ENCODE peak calls at places on chromosome 15, in five cellular contexts. One of them, this sample, is unnamed.
A peak's percentile ranks its signal among the peaks of the same experiment; 100 is the strongest.

GRCh38 chr15:95127356-95127755 is 896.0 kb downstream of the MCTP2 start:
- DNase-seq in cardiac muscle cell: no peak
- DNase-seq in H1: no peak
- DNase-seq in BE2C: no peak
- DNase-seq in left ventricle myocardium inferior: no peak
- DNase-seq in this sample: no peak

GRCh38 chr15:82137261-82137660 is 91.4 kb upstream of the MEX3B start:
- DNase-seq in cardiac muscle cell: no peak
- DNase-seq in H1: no peak
- DNase-seq in BE2C: no peak
- DNase-seq in left ventricle myocardium inferior: no peak
- DNase-seq in this sample: no peak

GRCh38 chr15:23647421-23648375 is at the start of gene MAGEL2:
- DNase-seq in cardiac muscle cell: peak; percentile 66
- DNase-seq in H1: peak; percentile 56
- DNase-seq in BE2C: no peak
- DNase-seq in left ventricle myocardium inferior: no peak
- DNase-seq in this sample: no peak

GRCh38 chr15:65101418-65101890 is 13.5 kb downstream of the UBAP1L start:
- DNase-seq in cardiac muscle cell: peak; percentile 89
- DNase-seq in H1: peak; percentile 96
- DNase-seq in BE2C: peak; percentile 87
- DNase-seq in left ventricle myocardium inferior: peak; percentile 58
- DNase-seq in this sample: peak; percentile 69

GRCh38 chr15:39691229-39691628 is 91.4 kb downstream of the FSIP1 start:
- DNase-seq in cardiac muscle cell: peak; percentile 44
- DNase-seq in H1: no peak
- DNase-seq in BE2C: no peak
- DNase-seq in left ventricle myocardium inferior: no peak
- DNase-seq in this sample: no peak

GRCh38 chr15:83053151-83053550 is 13.9 kb downstream of the BTBD1 start:
- DNase-seq in cardiac muscle cell: no peak
- DNase-seq in H1: no peak
- DNase-seq in BE2C: no peak
- DNase-seq in left ventricle myocardium inferior: no peak
- DNase-seq in this sample: peak; percentile 85

GRCh38 chr15:49986326-49986725 is 132.7 kb downstream of the ATP8B4 start:
- DNase-seq in cardiac muscle cell: no peak
- DNase-seq in H1: no peak
- DNase-seq in BE2C: no peak
- DNase-seq in left ventricle myocardium inferior: no peak
- DNase-seq in this sample: no peak

GRCh38 chr15:61921093-61921492 is 139.2 kb downstream of the VPS13C start:
- DNase-seq in cardiac muscle cell: no peak
- DNase-seq in H1: no peak
- DNase-seq in BE2C: no peak
- DNase-seq in left ventricle myocardium inferior: no peak
- DNase-seq in this sample: peak; percentile 53

GRCh38 chr15:43243246-43243645 is 22.4 kb upstream of the EPB42 start:
- DNase-seq in cardiac muscle cell: no peak
- DNase-seq in H1: no peak
- DNase-seq in BE2C: no peak
- DNase-seq in left ventricle myocardium inferior: no peak
- DNase-seq in this sample: no peak

GRCh38 chr15:41961014-41961518 is 11.3 kb downstream of the EHD4 start:
- DNase-seq in cardiac muscle cell: no peak
- DNase-seq in H1: no peak
- DNase-seq in BE2C: no peak
- DNase-seq in left ventricle myocardium inferior: no peak
- DNase-seq in this sample: no peak

GRCh38 chr15:99409097-99409473 is 156.7 kb upstream of the MEF2A start:
- DNase-seq in cardiac muscle cell: peak; percentile 78
- DNase-seq in H1: peak; percentile 58
- DNase-seq in BE2C: peak; percentile 67
- DNase-seq in left ventricle myocardium inferior: peak; percentile 67
- DNase-seq in this sample: peak; percentile 86

GRCh38 chr15:33226559-33227181 is 32.2 kb upstream of the FMN1 start:
- DNase-seq in cardiac muscle cell: peak; percentile 82
- DNase-seq in H1: no peak
- DNase-seq in BE2C: peak; percentile 75
- DNase-seq in left ventricle myocardium inferior: no peak
- DNase-seq in this sample: peak; percentile 74

GRCh38 chr15:47331796-47332480 is 385.4 kb upstream of the SEMA6D start:
- DNase-seq in cardiac muscle cell: peak; percentile 78
- DNase-seq in H1: no peak
- DNase-seq in BE2C: no peak
- DNase-seq in left ventricle myocardium inferior: no peak
- DNase-seq in this sample: peak; percentile 84

GRCh38 chr15:68818088-68818670 is 2.5 kb downstream of the ANP32A start:
- DNase-seq in cardiac muscle cell: peak; percentile 75
- DNase-seq in H1: peak; percentile 79
- DNase-seq in BE2C: peak; percentile 80
- DNase-seq in left ventricle myocardium inferior: peak; percentile 63
- DNase-seq in this sample: peak; percentile 51
- TF ChIP-seq CTCF in cardiac muscle cell: no peak
- TF ChIP-seq CTCF in H1: no peak
- TF ChIP-seq CTCF in BE2C: no peak
- TF ChIP-seq CTCF in left ventricle myocardium inferior: peak; percentile 23
- TF ChIP-seq CTCF in this sample: no peak

DNA sequence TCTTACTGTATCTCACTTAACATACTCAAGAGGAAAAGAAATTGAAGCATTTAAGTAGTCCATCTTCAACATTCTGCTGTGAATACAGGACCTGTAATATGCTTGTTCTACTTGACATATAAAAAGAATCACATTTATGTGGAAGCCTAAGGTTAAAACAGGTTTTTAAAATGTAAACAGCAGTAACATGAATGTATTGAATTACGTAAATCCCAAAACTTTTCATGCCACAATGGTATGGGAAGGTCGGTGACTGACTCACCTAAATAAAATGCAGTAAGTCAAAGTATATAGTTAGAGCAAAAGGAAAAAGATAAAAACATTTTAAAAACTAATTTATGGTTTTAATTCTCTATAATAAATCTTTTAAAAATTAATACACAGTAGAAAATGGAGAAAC is 115.7 kb upstream of the TJP1 start:
- DNase-seq in cardiac muscle cell: no peak
- DNase-seq in H1: no peak
- DNase-seq in BE2C: no peak
- DNase-seq in left ventricle myocardium inferior: no peak
- DNase-seq in this sample: peak; percentile 88
- H3K4me3 ChIP-seq in cardiac muscle cell: no peak overlapping the region
- H3K4me3 ChIP-seq in H1: no peak overlapping the region
- H3K4me3 ChIP-seq in BE2C: no peak overlapping the region
- H3K4me3 ChIP-seq in left ventricle myocardium inferior: no peak overlapping the region
- H3K4me3 ChIP-seq in this sample: no peak overlapping the region

GRCh38 chr15:51727141-51727897 is 10.1 kb downstream of the LYSMD2 start:
- DNase-seq in cardiac muscle cell: no peak
- DNase-seq in H1: no peak
- DNase-seq in BE2C: peak; percentile 64
- DNase-seq in left ventricle myocardium inferior: no peak
- DNase-seq in this sample: peak; percentile 22

GRCh38 chr15:51726302-51727073 is 11.0 kb downstream of the LYSMD2 start:
- DNase-seq in cardiac muscle cell: peak; percentile 72
- DNase-seq in H1: peak; percentile 55
- DNase-seq in BE2C: peak; percentile 91
- DNase-seq in left ventricle myocardium inferior: peak; percentile 43
- DNase-seq in this sample: peak; percentile 95

GRCh38 chr15:51724199-51724598 is 13.3 kb downstream of the LYSMD2 start:
- DNase-seq in cardiac muscle cell: no peak
- DNase-seq in H1: no peak
- DNase-seq in BE2C: no peak
- DNase-seq in left ventricle myocardium inferior: no peak
- DNase-seq in this sample: no peak

GRCh38 chr15:51721199-51721960 is 16.1 kb downstream of the LYSMD2 start:
- DNase-seq in cardiac muscle cell: no peak
- DNase-seq in H1: no peak
- DNase-seq in BE2C: no peak
- DNase-seq in left ventricle myocardium inferior: no peak
- DNase-seq in this sample: peak; percentile 23

DNA sequence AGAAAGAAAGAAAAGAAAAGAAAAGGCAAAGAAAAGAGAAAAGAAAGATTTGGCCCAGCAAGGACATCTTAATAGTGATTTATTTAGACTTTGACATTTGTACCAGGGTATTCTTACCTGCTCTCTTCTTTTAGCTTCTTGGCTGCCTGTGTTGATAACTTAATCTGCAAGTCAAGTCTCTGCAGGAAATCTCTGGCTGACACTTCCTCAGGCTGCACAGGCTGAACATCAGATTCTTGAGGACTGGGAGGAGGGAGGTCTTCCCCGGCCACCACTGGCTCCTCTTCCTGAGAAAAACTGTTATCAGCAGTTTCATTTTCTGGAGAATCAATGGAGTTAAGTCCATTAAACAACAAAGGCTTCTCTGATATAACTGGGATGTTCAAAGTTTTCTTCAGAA is 12.8 kb downstream of the LYSMD2 start:
- DNase-seq in cardiac muscle cell: no peak
- DNase-seq in H1: no peak
- DNase-seq in BE2C: no peak
- DNase-seq in left ventricle myocardium inferior: no peak
- DNase-seq in this sample: no peak
- TF ChIP-seq CTCF in cardiac muscle cell: no peak
- TF ChIP-seq CTCF in H1: no peak
- TF ChIP-seq CTCF in BE2C: no peak
- TF ChIP-seq CTCF in left ventricle myocardium inferior: no peak
- TF ChIP-seq CTCF in this sample: no peak

GRCh38 chr15:28191832-28192231 is 92.7 kb upstream of the OCA2 start:
- DNase-seq in cardiac muscle cell: peak; percentile 6
- DNase-seq in H1: no peak
- DNase-seq in BE2C: peak; percentile 89
- DNase-seq in left ventricle myocardium inferior: peak; percentile 58
- DNase-seq in this sample: no peak
- H3K4me3 ChIP-seq in cardiac muscle cell: no peak overlapping the region
- H3K4me3 ChIP-seq in H1: no peak overlapping the region
- H3K4me3 ChIP-seq in BE2C: peak overlapping the region; percentile 24
- H3K4me3 ChIP-seq in left ventricle myocardium inferior: no peak overlapping the region
- H3K4me3 ChIP-seq in this sample: no peak overlapping the region

DNA sequence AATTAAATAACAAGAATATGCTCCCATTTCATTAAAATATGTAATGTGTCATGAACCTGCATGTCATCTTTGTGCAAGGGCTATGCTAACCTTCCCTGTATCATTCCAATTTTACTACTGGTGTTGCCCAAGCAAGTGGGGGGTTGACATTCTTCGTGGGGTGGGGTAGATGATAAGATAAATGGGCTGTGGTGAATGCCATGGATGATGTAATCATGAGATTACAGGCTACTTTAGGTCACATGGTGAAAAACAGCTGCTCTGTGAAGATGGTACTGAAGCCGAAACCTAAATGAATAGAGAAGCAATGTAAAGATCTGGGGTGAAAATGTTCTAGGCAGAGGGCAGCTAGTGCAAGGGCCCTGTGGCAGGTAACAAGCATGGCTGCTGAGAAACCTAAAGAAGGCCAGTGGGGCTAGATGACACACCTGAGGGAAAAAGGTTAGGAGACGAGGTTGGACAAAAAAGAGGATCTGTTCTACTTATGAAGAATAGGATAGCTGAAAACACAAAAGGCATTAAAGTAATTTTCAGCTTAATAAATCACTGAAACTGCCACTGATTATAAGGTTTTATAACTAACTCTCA is 35.1 kb downstream of the MTMR10 start:
- DNase-seq in cardiac muscle cell: no peak
- DNase-seq in H1: no peak
- DNase-seq in BE2C: no peak
- DNase-seq in left ventricle myocardium inferior: no peak
- DNase-seq in this sample: no peak
- TF ChIP-seq CTCF in cardiac muscle cell: no peak
- TF ChIP-seq CTCF in H1: no peak
- TF ChIP-seq CTCF in BE2C: no peak
- TF ChIP-seq CTCF in left ventricle myocardium inferior: no peak
- TF ChIP-seq CTCF in this sample: no peak

DNA sequence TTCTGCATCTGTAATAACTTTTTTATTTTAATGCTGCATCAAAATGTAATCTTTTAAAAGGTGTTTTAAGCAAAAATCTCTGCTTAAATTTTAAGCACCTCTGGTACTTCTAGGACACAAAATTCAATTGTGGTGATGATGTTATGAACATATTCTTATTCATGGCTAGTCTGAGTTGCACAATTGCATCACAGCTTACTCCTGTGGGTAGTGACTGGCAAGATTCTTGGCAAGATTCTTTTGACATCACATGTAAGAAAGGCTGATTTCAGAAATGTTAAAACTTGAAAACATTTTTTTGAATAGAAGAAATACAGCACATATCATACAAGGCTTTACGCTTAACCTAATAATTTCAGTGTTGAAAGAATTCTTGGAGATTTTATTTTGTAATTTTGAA is 35.7 kb downstream of the IQCH start:
- DNase-seq in cardiac muscle cell: no peak
- DNase-seq in H1: no peak
- DNase-seq in BE2C: no peak
- DNase-seq in left ventricle myocardium inferior: no peak
- DNase-seq in this sample: peak; percentile 41
- H3K4me3 ChIP-seq in cardiac muscle cell: no peak overlapping the region
- H3K4me3 ChIP-seq in H1: no peak overlapping the region
- H3K4me3 ChIP-seq in BE2C: no peak overlapping the region
- H3K4me3 ChIP-seq in left ventricle myocardium inferior: no peak overlapping the region
- H3K4me3 ChIP-seq in this sample: no peak overlapping the region

DNA sequence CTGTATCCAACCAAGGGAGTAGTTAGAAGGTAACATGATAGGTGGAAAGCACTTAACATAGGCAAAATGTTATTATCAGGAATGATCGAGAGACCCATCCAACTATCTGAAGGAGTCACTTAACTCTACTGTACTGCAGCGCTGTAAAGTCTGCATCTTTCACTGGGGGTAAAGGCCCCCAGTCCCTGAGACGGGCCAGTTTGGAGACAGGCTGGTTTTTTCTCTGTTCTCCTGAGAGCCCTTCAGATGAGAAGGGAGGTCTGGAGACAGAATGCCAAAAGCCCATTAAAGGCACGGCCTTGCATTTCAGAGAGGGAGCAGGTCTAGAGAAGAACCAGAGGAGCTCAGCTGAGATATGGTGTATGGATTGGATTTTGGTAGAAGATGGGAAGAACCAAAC is 71.3 kb upstream of the CGNL1 start:
- DNase-seq in cardiac muscle cell: no peak
- DNase-seq in H1: peak; percentile 33
- DNase-seq in BE2C: no peak
- DNase-seq in left ventricle myocardium inferior: no peak
- DNase-seq in this sample: no peak
- TF ChIP-seq CTCF in cardiac muscle cell: no peak
- TF ChIP-seq CTCF in H1: no peak
- TF ChIP-seq CTCF in BE2C: no peak
- TF ChIP-seq CTCF in left ventricle myocardium inferior: no peak
- TF ChIP-seq CTCF in this sample: no peak

This sample was measured in epithelial cell of esophagus.